ENCODE peak calls at places on chromosomes 16 and 17, in six cellular contexts. One of them, this sample, is unnamed.

GRCh38 chr16:1413684-1414531 is 596 bp downstream of the UNKL start:
- DNase-seq in EH: peak
- DNase-seq in NCI-H187: peak
- DNase-seq in effector CD4-positive, alpha-beta T cell: peak
- DNase-seq in tibial artery: peak
- DNase-seq in AG20443: peak
- DNase-seq in this sample: peak

GRCh38 chr17:62916684-62917571 is 49.1 kb upstream of the TANC2 start:
- DNase-seq in EH: no peak
- DNase-seq in NCI-H187: no peak
- DNase-seq in effector CD4-positive, alpha-beta T cell: no peak
- DNase-seq in tibial artery: no peak
- DNase-seq in AG20443: no peak
- DNase-seq in this sample: no peak

GRCh38 chr17:50360716-50361115 is 12.3 kb downstream of the MRPL27 start:
- DNase-seq in EH: no peak
- DNase-seq in NCI-H187: no peak
- DNase-seq in effector CD4-positive, alpha-beta T cell: no peak
- DNase-seq in tibial artery: no peak
- DNase-seq in AG20443: no peak
- DNase-seq in this sample: no peak

GRCh38 chr17:27596571-27597187 is 34.3 kb upstream of the LGALS9 start:
- DNase-seq in EH: peak
- DNase-seq in NCI-H187: no peak
- DNase-seq in effector CD4-positive, alpha-beta T cell: no peak
- DNase-seq in tibial artery: no peak
- DNase-seq in AG20443: no peak
- DNase-seq in this sample: no peak

GRCh38 chr16:25158401-25158800 is 46.9 kb downstream of the LCMT1 start:
- DNase-seq in EH: peak
- DNase-seq in NCI-H187: no peak
- DNase-seq in effector CD4-positive, alpha-beta T cell: no peak
- DNase-seq in tibial artery: no peak
- DNase-seq in AG20443: no peak
- DNase-seq in this sample: no peak

GRCh38 chr17:46121165-46121764 is 72.0 kb downstream of the KANSL1 start:
- DNase-seq in EH: no peak
- DNase-seq in NCI-H187: no peak
- DNase-seq in effector CD4-positive, alpha-beta T cell: no peak
- DNase-seq in tibial artery: no peak
- DNase-seq in AG20443: no peak
- DNase-seq in this sample: no peak

GRCh38 chr17:6035801-6036394 is 34.3 kb upstream of the WSCD1 start:
- DNase-seq in EH: no peak
- DNase-seq in NCI-H187: no peak
- DNase-seq in effector CD4-positive, alpha-beta T cell: no peak
- DNase-seq in tibial artery: peak
- DNase-seq in AG20443: no peak
- DNase-seq in this sample: no peak

GRCh38 chr17:73390221-73390620 is 78.4 kb upstream of the CDC42EP4 start:
- DNase-seq in EH: no peak
- DNase-seq in NCI-H187: no peak
- DNase-seq in effector CD4-positive, alpha-beta T cell: no peak
- DNase-seq in tibial artery: no peak
- DNase-seq in AG20443: no peak
- DNase-seq in this sample: no peak

GRCh38 chr17:8675306-8675705 is 44.8 kb upstream of the MYH10 start:
- DNase-seq in EH: no peak
- DNase-seq in NCI-H187: no peak
- DNase-seq in effector CD4-positive, alpha-beta T cell: no peak
- DNase-seq in tibial artery: no peak
- DNase-seq in AG20443: no peak
- DNase-seq in this sample: no peak

GRCh38 chr17:34980681-34981537 is 597 bp downstream of the LIG3 start:
- DNase-seq in EH: peak
- DNase-seq in NCI-H187: peak
- DNase-seq in effector CD4-positive, alpha-beta T cell: peak
- DNase-seq in tibial artery: peak
- DNase-seq in AG20443: peak
- DNase-seq in this sample: peak

GRCh38 chr17:82231312-82231561 is 2.4 kb downstream of the SLC16A3 start:
- DNase-seq in EH: no peak
- DNase-seq in NCI-H187: no peak
- DNase-seq in effector CD4-positive, alpha-beta T cell: no peak
- DNase-seq in tibial artery: no peak
- DNase-seq in AG20443: no peak
- DNase-seq in this sample: no peak

GRCh38 chr16:86530251-86531192 is 20.2 kb downstream of the FOXF1 start:
- DNase-seq in EH: no peak
- DNase-seq in NCI-H187: no peak
- DNase-seq in effector CD4-positive, alpha-beta T cell: no peak
- DNase-seq in tibial artery: no peak
- DNase-seq in AG20443: no peak
- DNase-seq in this sample: no peak

GRCh38 chr16:19522369-19523159 is 666 bp upstream of the GDE1 start:
- DNase-seq in EH: no peak
- DNase-seq in NCI-H187: no peak
- DNase-seq in effector CD4-positive, alpha-beta T cell: no peak
- DNase-seq in tibial artery: no peak
- DNase-seq in AG20443: no peak
- DNase-seq in this sample: no peak

GRCh38 chr17:62966426-62967110 is 533 bp downstream of the TANC2 start:
- DNase-seq in EH: peak
- DNase-seq in NCI-H187: no peak
- DNase-seq in effector CD4-positive, alpha-beta T cell: no peak
- DNase-seq in tibial artery: no peak
- DNase-seq in AG20443: peak
- DNase-seq in this sample: peak

GRCh38 chr17:14069251-14069981 is at the start of gene COX10:
- DNase-seq in EH: peak
- DNase-seq in NCI-H187: peak
- DNase-seq in effector CD4-positive, alpha-beta T cell: peak
- DNase-seq in tibial artery: peak
- DNase-seq in AG20443: peak
- DNase-seq in this sample: peak

GRCh38 chr17:47792457-47792856 is 29.1 kb downstream of the OSBPL7 start:
- DNase-seq in EH: no peak
- DNase-seq in NCI-H187: no peak
- DNase-seq in effector CD4-positive, alpha-beta T cell: no peak
- DNase-seq in tibial artery: no peak
- DNase-seq in AG20443: no peak
- DNase-seq in this sample: no peak

GRCh38 chr16:69772560-69773254 is 10.6 kb downstream of the WWP2 start:
- DNase-seq in EH: peak
- DNase-seq in NCI-H187: no peak
- DNase-seq in effector CD4-positive, alpha-beta T cell: no peak
- DNase-seq in tibial artery: no peak
- DNase-seq in AG20443: peak
- DNase-seq in this sample: no peak

GRCh38 chr17:71145486-71145885 is 975.3 kb upstream of the SOX9 start:
- DNase-seq in EH: no peak
- DNase-seq in NCI-H187: no peak
- DNase-seq in effector CD4-positive, alpha-beta T cell: no peak
- DNase-seq in tibial artery: no peak
- DNase-seq in AG20443: no peak
- DNase-seq in this sample: no peak

GRCh38 chr17:3603119-3603869 is 5.9 kb downstream of the TRPV1 start:
- DNase-seq in EH: peak
- DNase-seq in NCI-H187: no peak
- DNase-seq in effector CD4-positive, alpha-beta T cell: no peak
- DNase-seq in tibial artery: no peak
- DNase-seq in AG20443: peak
- DNase-seq in this sample: no peak

This sample was measured in T follicular helper cell.